ENCODE peak calls at places on chromosomes 4 and X, in five cellular contexts. B, H, R, W and L are unnamed samples.

GRCh38 chr4:73127839-73128448 is 58.4 kb upstream of the COX18 start:
- DNase-seq in W (no peak), H (peak), B (peak), R (peak), L (no peak)

GRCh38 chrX:43853225-43853828 is 28.9 kb downstream of the MAOB start:
- DNase-seq in R (no peak), W (no peak), B (no peak), H (no peak), L (no peak)

GRCh38 chrX:17592117-17592516 is 145.2 kb upstream of the SCML1 start:
- DNase-seq in R (no peak), W (no peak), B (no peak), H (no peak), L (no peak)

GRCh38 chr4:86815653-86816052 is 33.5 kb downstream of the SLC10A6 start:
- DNase-seq in R (no peak), B (no peak), W (no peak), H (no peak), L (no peak)

GRCh38 chrX:148811236-148811635 is 310.8 kb downstream of the AFF2 start:
- DNase-seq in R (no peak), W (no peak), B (no peak), H (no peak), L (no peak)

GRCh38 chr4:103936653-103937145 is 216.9 kb upstream of the TACR3 start:
- DNase-seq in B (no peak), H (no peak), R (no peak), W (no peak), L (no peak)

GRCh38 chr4:60216752-60217151 is 983.4 kb upstream of the ADGRL3 start:
- DNase-seq in R (no peak), B (no peak), W (no peak), H (no peak), L (no peak)

GRCh38 chr4:183968931-183969330 is 63.8 kb downstream of the STOX2 start:
- DNase-seq in R (no peak), B (no peak), W (no peak), H (no peak), L (no peak)

GRCh38 chr4:188867796-188868195 is 728.6 kb downstream of the TRIML1 start:
- DNase-seq in R (no peak), B (no peak), W (no peak), H (no peak), L (no peak)

GRCh38 chrX:30576881-30577280 is 685 bp downstream of the TASL start:
- DNase-seq in H (no peak), B (no peak), W (no peak), R (no peak), L (no peak)

GRCh38 chr4:186946682-186947294 is 223.1 kb upstream of the FAT1 start:
- DNase-seq in B (peak), R (peak), W (no peak), H (peak), L (peak)

DNA sequence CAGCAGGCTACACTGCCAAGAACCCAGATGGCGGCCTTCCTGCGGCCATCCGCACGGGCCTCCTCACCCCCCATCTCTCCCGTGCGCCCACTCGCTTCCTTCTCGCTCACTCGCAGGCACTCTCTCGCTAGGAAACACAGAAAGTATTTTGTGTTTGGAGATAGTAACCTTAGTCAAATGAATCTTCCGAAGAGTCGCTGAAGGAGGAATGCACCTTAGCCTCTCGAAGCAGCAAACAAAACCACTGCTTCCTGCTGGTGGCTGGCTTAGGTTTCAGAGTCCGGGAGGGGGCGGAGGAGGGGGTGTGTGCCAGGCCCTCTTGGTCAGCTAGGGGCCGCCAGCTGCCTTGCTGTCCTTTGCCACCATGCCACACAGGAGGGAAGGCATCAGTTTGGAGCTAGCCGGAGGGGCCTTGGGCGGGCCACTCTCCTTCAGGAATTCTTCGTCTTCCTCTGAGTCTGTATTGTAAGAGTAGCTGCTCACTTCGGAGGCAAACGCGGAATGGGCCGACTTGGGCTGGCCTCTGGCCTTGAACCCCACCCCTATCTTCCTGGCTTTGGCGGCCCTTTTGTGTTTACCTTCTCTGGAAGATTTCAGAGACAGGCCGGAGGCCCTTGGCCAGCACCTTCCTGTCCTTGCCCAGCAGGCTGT is 73.2 kb upstream of the UCP1 start:
- DNase-seq in W (no peak), R (peak), B (peak), H (peak), L (no peak)
- TF ChIP-seq REST in W (no peak), R (no peak), B (no peak), H (no peak), L (no peak)

DNA sequence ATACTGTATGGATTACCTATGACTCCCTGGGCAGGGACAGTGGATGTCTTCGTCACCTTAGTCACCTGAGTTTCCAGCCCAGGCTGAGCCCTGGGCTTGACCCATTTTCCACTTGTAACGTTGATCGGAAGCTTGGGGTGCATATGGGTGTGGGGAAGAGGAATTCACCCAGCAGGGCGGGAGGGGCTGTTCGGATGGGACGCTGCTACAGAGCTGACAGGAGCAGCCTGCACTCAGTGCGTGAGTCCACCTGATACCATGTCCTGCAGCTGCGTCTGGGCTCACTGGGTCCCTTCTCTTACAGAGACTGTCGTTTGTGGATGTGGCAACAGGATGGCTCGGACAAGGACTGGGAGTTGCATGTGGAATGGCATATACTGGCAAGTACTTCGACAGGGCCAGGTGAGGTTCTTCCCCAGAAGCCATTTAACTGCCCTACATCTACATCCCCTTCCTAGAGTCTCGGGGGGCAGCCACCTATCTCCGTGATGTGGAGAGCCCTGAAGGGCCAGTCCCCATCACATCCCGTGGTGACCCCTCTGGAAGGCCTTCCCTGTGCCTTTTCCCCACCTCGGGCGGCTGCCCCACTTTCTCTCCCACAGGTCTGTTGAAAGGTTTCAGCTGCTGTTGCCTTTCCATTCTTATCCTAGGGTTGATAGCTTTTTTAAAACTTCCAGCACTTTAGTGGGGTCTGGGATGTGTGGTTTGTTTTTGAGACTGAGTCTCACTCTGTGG is 13.6 kb downstream of the TKTL1 start:
- DNase-seq in R (no peak), B (no peak), W (no peak), H (no peak), L (no peak)
- TF ChIP-seq REST in R (no peak), B (no peak), W (no peak), H (no peak), L (no peak)

DNA sequence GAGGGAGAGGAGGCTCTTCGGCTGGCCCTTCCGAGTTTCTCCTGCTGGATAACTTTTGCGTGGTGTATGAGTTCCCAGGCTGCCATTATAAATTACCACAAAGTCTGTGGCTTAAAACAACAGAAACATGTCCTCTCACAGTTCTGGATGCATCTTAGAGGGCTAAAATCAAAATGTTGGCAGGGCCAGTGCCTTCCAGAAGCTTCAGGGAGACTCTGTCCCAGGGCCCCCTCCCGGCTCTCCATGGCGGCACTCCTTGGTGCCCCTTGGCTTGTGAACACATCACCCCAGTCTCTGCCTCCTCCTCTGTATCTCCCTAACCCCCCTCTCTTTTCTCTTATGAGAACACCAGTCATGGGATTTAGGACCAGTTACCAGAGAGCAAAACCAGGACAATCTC is 23.3 kb upstream of the PPP2R2C start:
- DNase-seq in R (no peak), B (no peak), H (no peak), W (no peak), L (no peak)
- TF ChIP-seq REST in R (no peak), B (no peak), H (no peak), W (no peak), L (no peak)

DNA sequence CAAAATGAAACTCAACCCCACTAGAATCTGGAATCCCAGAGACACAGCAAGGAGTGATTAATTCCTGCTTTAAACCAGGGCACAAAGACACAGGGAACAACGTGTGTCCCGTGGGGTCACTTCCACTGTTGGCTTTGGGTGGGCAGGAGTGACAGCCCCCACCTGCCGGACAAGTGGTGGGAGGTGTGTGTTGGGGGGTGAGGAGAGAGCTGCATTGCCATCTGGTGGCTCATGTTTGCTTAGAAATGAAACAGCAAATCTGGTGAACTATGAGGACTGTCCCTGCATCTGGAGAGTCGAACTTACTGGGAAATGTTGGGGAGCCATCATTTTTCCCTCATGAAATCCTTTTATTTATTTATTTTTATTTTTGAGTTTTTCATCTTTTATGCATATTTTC is 75.9 kb upstream of the AFAP1 start:
- DNase-seq in B (no peak), W (no peak), H (peak), R (peak), L (no peak)
- TF ChIP-seq REST in B (no peak), W (no peak), H (no peak), R (no peak), L (no peak)

GRCh38 chr4:150297861-150298474 is 219.7 kb downstream of the DCLK2 start:
- DNase-seq in B (peak), W (no peak), H (peak), R (peak), L (peak)
- TF ChIP-seq REST in B (no peak), W (no peak), H (no peak), R (no peak), L (no peak)

GRCh38 chr4:26692014-26692726 is 108.3 kb downstream of the TBC1D19 start:
- DNase-seq in R (no peak), H (peak), B (no peak), W (no peak), L (no peak)
- TF ChIP-seq REST in R (no peak), H (no peak), B (no peak), W (no peak), L (no peak)

GRCh38 chr4:122091836-122092235 is 60.3 kb upstream of the BLTP1 start:
- DNase-seq in R (no peak), B (no peak), W (no peak), H (no peak), L (no peak)
- TF ChIP-seq REST in R (no peak), B (no peak), W (no peak), H (no peak), L (no peak)

DNA sequence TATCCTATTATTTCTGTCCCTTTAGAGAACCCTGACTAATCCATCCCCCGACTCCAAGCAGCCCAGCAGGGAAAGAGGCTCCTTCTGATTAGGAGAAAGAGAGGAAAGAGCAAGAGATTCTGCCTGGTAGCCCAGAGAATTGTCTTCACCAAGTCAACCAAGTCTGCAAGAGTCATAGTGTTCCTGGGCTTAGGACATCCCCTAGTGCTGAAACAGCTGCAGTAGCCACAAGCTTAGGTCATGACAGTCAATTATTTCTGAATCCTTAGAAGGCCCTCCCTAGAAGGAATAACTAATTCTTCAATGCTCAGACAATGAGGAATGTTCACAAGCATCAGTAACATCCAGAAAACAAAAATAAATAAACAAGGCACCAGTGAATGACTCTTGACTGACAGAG is 480.3 kb upstream of the GRIA3 start:
- DNase-seq in B (no peak), W (no peak), R (no peak), H (peak), L (no peak)
- TF ChIP-seq REST in B (no peak), W (no peak), R (no peak), H (no peak), L (no peak)